ENCODE peak calls at places on chromosomes 4 and X, in four cellular contexts. L, X, G and D are unnamed samples.

GRCh38 chr4:119025916-119026661 is 109.5 kb upstream of the MYOZ2 start:
- DNase-seq in L (no peak), X (no peak), G (peak), D (no peak)

GRCh38 chr4:42636591-42636990 is 20.3 kb downstream of the ATP8A1 start:
- DNase-seq in L (no peak), X (no peak), G (no peak), D (peak)

GRCh38 chr4:71406459-71406963 is 67.7 kb downstream of the SLC4A4 start:
- DNase-seq in L (no peak), X (no peak), G (peak), D (no peak)

GRCh38 chr4:47466061-47466785 is 2.7 kb upstream of the COMMD8 start:
- DNase-seq in L (no peak), X (no peak), G (no peak), D (no peak)

GRCh38 chr4:147633643-147634042 is 16.4 kb downstream of the TMEM184C start:
- DNase-seq in L (no peak), X (no peak), G (no peak), D (no peak)

GRCh38 chr4:25065901-25066610 is 35.3 kb upstream of the LGI2 start:
- DNase-seq in L (no peak), X (no peak), G (no peak), D (no peak)

GRCh38 chr4:168694669-168695068 is 197.8 kb downstream of the PALLD start:
- DNase-seq in L (no peak), X (no peak), G (peak), D (no peak)

GRCh38 chr4:83889802-83890201 is 353.9 kb downstream of the GPAT3 start:
- DNase-seq in L (no peak), X (no peak), G (peak), D (no peak)

GRCh38 chrX:1612641-1613286 is 2.1 kb upstream of the ASMT start:
- DNase-seq in L (no peak), X (no peak), G (no peak), D (no peak)

GRCh38 chr4:68465058-68465457 is 17.8 kb downstream of the TMPRSS11E start:
- DNase-seq in L (no peak), X (no peak), G (no peak), D (no peak)

GRCh38 chrX:47798861-47799260 is 37.8 kb upstream of the ZNF81 start:
- DNase-seq in L (no peak), X (no peak), G (no peak), D (no peak)

GRCh38 chrX:47247206-47247998 is 14.6 kb downstream of the USP11 start:
- DNase-seq in L (no peak), X (no peak), G (no peak), D (no peak)

GRCh38 chr4:117893207-117893606 is 141.1 kb upstream of the NDST3 start:
- DNase-seq in L (no peak), X (no peak), G (no peak), D (no peak)

GRCh38 chrX:92213781-92214180 is 434.6 kb downstream of the PCDH11X start:
- DNase-seq in L (no peak), X (no peak), G (no peak), D (no peak)

GRCh38 chr4:181860668-181861067 is 382.5 kb upstream of the TENM3 start:
- DNase-seq in L (no peak), X (no peak), G (no peak), D (no peak)

GRCh38 chr4:108559067-108559793 is 61.1 kb upstream of the RPL34 start:
- DNase-seq in L (no peak), X (no peak), G (no peak), D (no peak)

GRCh38 chr4:103754844-103755243 is 35.1 kb upstream of the TACR3 start:
- DNase-seq in L (no peak), X (no peak), G (no peak), D (no peak)

GRCh38 chrX:53003111-53003510 is 44.8 kb upstream of the FAM156A start:
- DNase-seq in L (no peak), X (no peak), G (no peak), D (no peak)

GRCh38 chrX:19990519-19991349 is at the start of gene BCLAF3:
- DNase-seq in L (peak), X (peak), G (peak), D (peak)

GRCh38 chr4:31620476-31620875 is 900.3 kb downstream of the PCDH7 start:
- DNase-seq in L (no peak), X (no peak), G (no peak), D (no peak)

GRCh38 chr4:856468-856901 is 30.6 kb upstream of the CPLX1 start:
- DNase-seq in L (no peak), X (no peak), G (no peak), D (no peak)

GRCh38 chr4:80259012-80259411 is 7.5 kb upstream of the FGF5 start:
- DNase-seq in L (no peak), X (no peak), G (no peak), D (no peak)

GRCh38 chr4:76354517-76355473 is 48.3 kb downstream of the STBD1 start:
- DNase-seq in L (peak), X (no peak), G (no peak), D (no peak)

GRCh38 chr4:48813984-48814383 is 16.9 kb upstream of the OCIAD1 start:
- DNase-seq in L (no peak), X (no peak), G (no peak), D (peak)

GRCh38 chrX:129983575-129984131 is 1.2 kb downstream of the BCORL1 start:
- DNase-seq in L (no peak), X (no peak), G (no peak), D (peak)

GRCh38 chrX:12013220-12013619 is 125.1 kb upstream of the FRMPD4 start:
- DNase-seq in L (no peak), X (no peak), G (peak), D (no peak)

GRCh38 chrX:132689741-132690140 is 200.9 kb upstream of the MBNL3 start:
- DNase-seq in L (no peak), X (no peak), G (no peak), D (no peak)

GRCh38 chrX:1165535-1166196 is 46.8 kb downstream of the CRLF2 start:
- DNase-seq in L (peak), X (no peak), G (no peak), D (peak)

GRCh38 chrX:11097920-11098319 is 13.2 kb upstream of the HCCS start:
- DNase-seq in L (no peak), X (no peak), G (no peak), D (no peak)

GRCh38 chr4:155809835-155810234 is 51.0 kb downstream of the GUCY1B1 start:
- DNase-seq in L (peak), X (no peak), G (peak), D (peak)

GRCh38 chrX:26411045-26411444 is 195.1 kb downstream of the MAGEB5 start:
- DNase-seq in L (no peak), X (no peak), G (no peak), D (no peak)

GRCh38 chr4:78477276-78477675 is 74.3 kb upstream of the ANXA3 start:
- DNase-seq in L (no peak), X (no peak), G (peak), D (no peak)

GRCh38 chrX:76439188-76439587 is 11.7 kb downstream of the MAGEE1 start:
- DNase-seq in L (no peak), X (no peak), G (no peak), D (no peak)